ENCODE peak calls at places on chromosomes 1 and 21, in seven cellular contexts. One of them, this sample, is unnamed.

GRCh38 chr1:58308206-58308605 is 238.3 kb downstream of the OMA1 start:
- DNase-seq in prostate gland: no peak
- DNase-seq in ovary: no peak
- DNase-seq in spleen: no peak
- DNase-seq in right lobe of liver: no peak
- DNase-seq in endothelial cell of umbilical vein: no peak
- DNase-seq in NB4: no peak
- DNase-seq in this sample: no peak

GRCh38 chr21:35428489-35428888 is 379.4 kb upstream of the RUNX1 start:
- DNase-seq in prostate gland: no peak
- DNase-seq in right lobe of liver: no peak
- DNase-seq in endothelial cell of umbilical vein: no peak
- DNase-seq in spleen: no peak
- DNase-seq in NB4: no peak
- DNase-seq in ovary: peak; percentile 34
- DNase-seq in this sample: peak; percentile 21

GRCh38 chr1:152959801-152960451 is 10.5 kb upstream of the SPRR4 start:
- DNase-seq in spleen: no peak
- DNase-seq in right lobe of liver: no peak
- DNase-seq in ovary: no peak
- DNase-seq in NB4: no peak
- DNase-seq in endothelial cell of umbilical vein: no peak
- DNase-seq in prostate gland: no peak
- DNase-seq in this sample: no peak

GRCh38 chr1:172607145-172607544 is 51.8 kb upstream of the FASLG start:
- DNase-seq in NB4: no peak
- DNase-seq in ovary: no peak
- DNase-seq in spleen: no peak
- DNase-seq in right lobe of liver: no peak
- DNase-seq in prostate gland: no peak
- DNase-seq in endothelial cell of umbilical vein: no peak
- DNase-seq in this sample: no peak

GRCh38 chr1:44903261-44903660 is 60.2 kb upstream of the PTCH2 start:
- DNase-seq in NB4: no peak
- DNase-seq in spleen: no peak
- DNase-seq in endothelial cell of umbilical vein: no peak
- DNase-seq in right lobe of liver: no peak
- DNase-seq in ovary: no peak
- DNase-seq in prostate gland: no peak
- DNase-seq in this sample: peak; percentile 77

GRCh38 chr1:44507490-44508396 is 102.7 kb downstream of the RNF220 start:
- DNase-seq in ovary: no peak
- DNase-seq in spleen: no peak
- DNase-seq in right lobe of liver: no peak
- DNase-seq in prostate gland: no peak
- DNase-seq in NB4: no peak
- DNase-seq in endothelial cell of umbilical vein: no peak
- DNase-seq in this sample: no peak

GRCh38 chr21:27515676-27516075 is 548.8 kb upstream of the ADAMTS5 start:
- DNase-seq in spleen: no peak
- DNase-seq in right lobe of liver: no peak
- DNase-seq in endothelial cell of umbilical vein: no peak
- DNase-seq in NB4: no peak
- DNase-seq in prostate gland: no peak
- DNase-seq in ovary: no peak
- DNase-seq in this sample: no peak

GRCh38 chr1:55153031-55153430 is 62.1 kb downstream of the USP24 start:
- DNase-seq in NB4: no peak
- DNase-seq in ovary: no peak
- DNase-seq in spleen: no peak
- DNase-seq in prostate gland: no peak
- DNase-seq in endothelial cell of umbilical vein: no peak
- DNase-seq in right lobe of liver: no peak
- DNase-seq in this sample: no peak

GRCh38 chr1:100322436-100323211 is 29.7 kb upstream of the CDC14A start:
- DNase-seq in spleen: no peak
- DNase-seq in NB4: no peak
- DNase-seq in ovary: no peak
- DNase-seq in endothelial cell of umbilical vein: no peak
- DNase-seq in right lobe of liver: no peak
- DNase-seq in prostate gland: no peak
- DNase-seq in this sample: no peak

GRCh38 chr21:20404915-20405314 is 593.3 kb upstream of the NCAM2 start:
- DNase-seq in endothelial cell of umbilical vein: no peak
- DNase-seq in prostate gland: no peak
- DNase-seq in ovary: no peak
- DNase-seq in right lobe of liver: no peak
- DNase-seq in spleen: no peak
- DNase-seq in NB4: no peak
- DNase-seq in this sample: no peak

GRCh38 chr1:53680868-53681267 is 58.1 kb downstream of the GLIS1 start:
- DNase-seq in endothelial cell of umbilical vein: no peak
- DNase-seq in right lobe of liver: no peak
- DNase-seq in NB4: no peak
- DNase-seq in ovary: no peak
- DNase-seq in spleen: no peak
- DNase-seq in prostate gland: no peak
- DNase-seq in this sample: no peak

GRCh38 chr1:57269621-57270235 is 154.1 kb downstream of the DAB1 start:
- DNase-seq in spleen: no peak
- DNase-seq in right lobe of liver: no peak
- DNase-seq in prostate gland: no peak
- DNase-seq in NB4: no peak
- DNase-seq in ovary: no peak
- DNase-seq in endothelial cell of umbilical vein: no peak
- DNase-seq in this sample: no peak

GRCh38 chr1:161238039-161238473 is at the start of gene NR1I3:
- DNase-seq in endothelial cell of umbilical vein: no peak
- DNase-seq in prostate gland: no peak
- DNase-seq in NB4: no peak
- DNase-seq in right lobe of liver: peak; percentile 81
- DNase-seq in ovary: no peak
- DNase-seq in spleen: no peak
- DNase-seq in this sample: no peak

GRCh38 chr1:2230781-2231666 is 2.9 kb downstream of the SKI start:
- DNase-seq in NB4: no peak
- DNase-seq in right lobe of liver: no peak
- DNase-seq in endothelial cell of umbilical vein: peak; percentile 28
- DNase-seq in ovary: peak; percentile 64
- DNase-seq in prostate gland: no peak
- DNase-seq in spleen: peak; percentile 86
- DNase-seq in this sample: peak; percentile 60

GRCh38 chr1:227131193-227131592 is 187.1 kb downstream of the CDC42BPA start:
- DNase-seq in right lobe of liver: no peak
- DNase-seq in NB4: peak; percentile 25
- DNase-seq in spleen: no peak
- DNase-seq in endothelial cell of umbilical vein: peak; percentile 51
- DNase-seq in prostate gland: no peak
- DNase-seq in ovary: no peak
- DNase-seq in this sample: no peak

GRCh38 chr1:54577612-54578011 is 29.6 kb downstream of the ACOT11 start:
- DNase-seq in spleen: peak; percentile 75
- DNase-seq in ovary: peak; percentile 63
- DNase-seq in prostate gland: no peak
- DNase-seq in right lobe of liver: peak; percentile 86
- DNase-seq in NB4: no peak
- DNase-seq in endothelial cell of umbilical vein: peak; percentile 77
- DNase-seq in this sample: peak; percentile 63

GRCh38 chr1:176897350-176898236 is 266.9 kb downstream of the ASTN1 start:
- DNase-seq in NB4: peak; percentile 60
- DNase-seq in ovary: peak; percentile 69
- DNase-seq in endothelial cell of umbilical vein: peak; percentile 49
- DNase-seq in prostate gland: peak; percentile 7
- DNase-seq in spleen: peak; percentile 78
- DNase-seq in right lobe of liver: peak; percentile 34
- DNase-seq in this sample: peak; percentile 90

GRCh38 chr1:7845761-7846160 is 7.1 kb downstream of the UTS2 start:
- DNase-seq in endothelial cell of umbilical vein: no peak
- DNase-seq in ovary: no peak
- DNase-seq in prostate gland: no peak
- DNase-seq in right lobe of liver: no peak
- DNase-seq in NB4: no peak
- DNase-seq in spleen: no peak
- DNase-seq in this sample: no peak

GRCh38 chr1:82321794-82322193 is 521.1 kb downstream of the ADGRL2 start:
- DNase-seq in spleen: no peak
- DNase-seq in prostate gland: no peak
- DNase-seq in ovary: no peak
- DNase-seq in right lobe of liver: no peak
- DNase-seq in endothelial cell of umbilical vein: peak; percentile 66
- DNase-seq in NB4: no peak
- DNase-seq in this sample: no peak

GRCh38 chr1:229437443-229437842 is 3.5 kb upstream of the ACTA1 start:
- DNase-seq in prostate gland: no peak
- DNase-seq in spleen: no peak
- DNase-seq in NB4: no peak
- DNase-seq in right lobe of liver: no peak
- DNase-seq in endothelial cell of umbilical vein: no peak
- DNase-seq in ovary: no peak
- DNase-seq in this sample: no peak

GRCh38 chr1:222006715-222007114 is 264.8 kb upstream of the DUSP10 start:
- DNase-seq in ovary: no peak
- DNase-seq in endothelial cell of umbilical vein: no peak
- DNase-seq in NB4: no peak
- DNase-seq in prostate gland: no peak
- DNase-seq in right lobe of liver: no peak
- DNase-seq in spleen: no peak
- DNase-seq in this sample: no peak

GRCh38 chr1:222010306-222010705 is 268.4 kb upstream of the DUSP10 start:
- DNase-seq in right lobe of liver: no peak
- DNase-seq in prostate gland: no peak
- DNase-seq in NB4: no peak
- DNase-seq in endothelial cell of umbilical vein: no peak
- DNase-seq in spleen: no peak
- DNase-seq in ovary: no peak
- DNase-seq in this sample: no peak

GRCh38 chr1:222004784-222005183 is 262.9 kb upstream of the DUSP10 start:
- DNase-seq in right lobe of liver: no peak
- DNase-seq in prostate gland: no peak
- DNase-seq in ovary: no peak
- DNase-seq in NB4: no peak
- DNase-seq in spleen: no peak
- DNase-seq in endothelial cell of umbilical vein: no peak
- DNase-seq in this sample: no peak

GRCh38 chr1:222012816-222013215 is 270.9 kb upstream of the DUSP10 start:
- DNase-seq in spleen: no peak
- DNase-seq in NB4: no peak
- DNase-seq in right lobe of liver: no peak
- DNase-seq in endothelial cell of umbilical vein: no peak
- DNase-seq in ovary: no peak
- DNase-seq in prostate gland: no peak
- DNase-seq in this sample: no peak

DNA sequence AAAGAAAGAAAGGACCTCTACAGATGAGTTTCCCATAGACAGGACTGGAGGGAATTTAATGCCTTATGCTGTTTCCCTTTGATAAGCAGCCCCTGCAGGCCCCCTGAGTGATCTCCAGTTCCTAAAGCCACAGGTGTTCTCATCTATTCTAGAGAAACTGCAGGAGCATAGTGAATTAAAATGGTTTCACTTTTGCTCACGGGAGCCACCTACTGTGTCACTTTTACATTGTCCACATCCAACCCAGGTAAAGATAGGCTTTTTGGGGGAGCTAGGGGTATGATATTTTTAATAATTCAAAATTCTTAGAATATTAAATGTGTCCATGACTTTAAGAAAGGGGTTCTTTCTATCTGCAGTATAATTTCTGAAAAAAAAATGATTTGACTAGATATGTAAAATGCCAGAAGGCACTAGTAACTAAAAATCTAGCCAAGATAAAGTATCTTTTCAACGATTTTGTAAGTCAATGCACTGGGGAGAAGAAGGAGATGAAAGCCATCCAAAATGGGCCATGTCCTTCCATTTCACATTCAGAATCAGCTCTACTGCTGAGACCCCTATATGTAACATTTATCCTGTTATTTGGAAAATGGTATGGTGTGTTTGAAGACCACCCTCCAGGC is 267.3 kb upstream of the DUSP10 start:
- DNase-seq in right lobe of liver: no peak
- DNase-seq in spleen: no peak
- DNase-seq in prostate gland: no peak
- DNase-seq in NB4: peak; percentile 33
- DNase-seq in endothelial cell of umbilical vein: peak; percentile 12
- DNase-seq in ovary: no peak
- DNase-seq in this sample: no peak
- H3K4me3 ChIP-seq in right lobe of liver: no peak overlapping the region
- H3K4me3 ChIP-seq in spleen: no peak overlapping the region
- H3K4me3 ChIP-seq in prostate gland: no peak overlapping the region
- H3K4me3 ChIP-seq in NB4: no peak overlapping the region
- H3K4me3 ChIP-seq in endothelial cell of umbilical vein: no peak overlapping the region
- H3K4me3 ChIP-seq in ovary: no peak overlapping the region
- H3K4me3 ChIP-seq in this sample: no peak overlapping the region

GRCh38 chr1:204080163-204080903 is 7.4 kb downstream of the SOX13 start:
- DNase-seq in ovary: peak; percentile 86
- DNase-seq in spleen: peak; percentile 64
- DNase-seq in endothelial cell of umbilical vein: no peak
- DNase-seq in NB4: peak; percentile 71
- DNase-seq in right lobe of liver: peak; percentile 70
- DNase-seq in prostate gland: peak; percentile 97
- DNase-seq in this sample: peak; percentile 74
- TF ChIP-seq POLR2A in ovary: no peak
- TF ChIP-seq POLR2A in spleen: no peak
- TF ChIP-seq POLR2A in endothelial cell of umbilical vein: no peak
- TF ChIP-seq POLR2A in NB4: no peak
- TF ChIP-seq POLR2A in right lobe of liver: no peak
- TF ChIP-seq POLR2A in prostate gland: peak; percentile 47
- TF ChIP-seq POLR2A in this sample: no peak

GRCh38 chr1:40668769-40669525 is 3.5 kb upstream of the RIMS3 start:
- DNase-seq in ovary: peak; percentile 86
- DNase-seq in endothelial cell of umbilical vein: peak; percentile 78
- DNase-seq in NB4: peak; percentile 71
- DNase-seq in prostate gland: peak; percentile 61
- DNase-seq in spleen: peak; percentile 94
- DNase-seq in right lobe of liver: peak; percentile 78
- DNase-seq in this sample: peak; percentile 86
- H3K4me3 ChIP-seq in ovary: no peak overlapping the region
- H3K4me3 ChIP-seq in endothelial cell of umbilical vein: no peak overlapping the region
- H3K4me3 ChIP-seq in NB4: no peak overlapping the region
- H3K4me3 ChIP-seq in prostate gland: no peak overlapping the region
- H3K4me3 ChIP-seq in spleen: peak overlapping the region; percentile 14
- H3K4me3 ChIP-seq in right lobe of liver: peak overlapping the region; percentile 14
- H3K4me3 ChIP-seq in this sample: no peak overlapping the region

DNA sequence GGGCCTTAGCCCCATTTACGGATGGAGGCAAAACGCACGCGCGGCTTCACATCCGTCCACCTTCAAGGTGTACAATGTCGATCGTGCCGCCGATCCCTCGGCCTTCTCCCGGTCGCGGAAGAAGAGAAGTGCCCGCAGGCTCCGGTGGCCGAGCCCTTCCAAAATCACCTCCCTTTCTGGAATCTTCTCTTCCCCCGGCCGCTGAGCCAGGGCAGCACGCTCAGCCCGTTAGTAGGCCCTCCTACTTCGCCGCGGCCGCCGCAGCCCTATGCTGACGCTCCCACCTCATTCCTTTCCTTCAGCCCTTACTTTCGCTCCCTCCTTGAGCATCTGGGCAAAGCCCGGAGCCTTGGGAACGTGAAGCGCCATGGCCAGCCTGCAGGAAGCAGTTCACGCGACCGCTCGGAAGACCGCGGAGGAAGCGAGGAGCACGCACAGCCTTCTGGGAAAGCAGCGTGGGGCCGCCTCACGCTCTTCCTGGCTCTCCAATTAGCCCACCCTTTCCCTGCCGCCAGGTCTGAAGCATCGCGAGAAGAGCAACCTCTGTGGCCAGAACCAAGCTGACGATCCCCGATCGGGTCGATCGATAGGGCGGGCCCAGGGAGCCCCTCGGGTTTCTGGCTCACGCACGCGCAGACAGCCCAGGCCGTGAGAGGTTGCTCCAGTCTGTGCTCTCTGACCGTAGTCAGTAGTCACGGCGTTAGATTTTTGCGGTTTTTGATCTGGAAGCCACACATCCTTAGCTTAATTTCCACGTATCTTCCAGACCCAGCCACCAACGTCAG is at the start of gene CCT8:
- DNase-seq in spleen: peak; percentile 100
- DNase-seq in prostate gland: peak; percentile 99
- DNase-seq in NB4: peak; percentile 99
- DNase-seq in ovary: peak; percentile 98
- DNase-seq in endothelial cell of umbilical vein: peak; percentile 99
- DNase-seq in right lobe of liver: peak; percentile 99
- DNase-seq in this sample: peak; percentile 99
- TF ChIP-seq POLR2A in spleen: peak; percentile 6
- TF ChIP-seq POLR2A in prostate gland: peak; percentile 65
- TF ChIP-seq POLR2A in NB4: peak; percentile 89
- TF ChIP-seq POLR2A in ovary: peak; percentile 67
- TF ChIP-seq POLR2A in endothelial cell of umbilical vein: peak; percentile 96
- TF ChIP-seq POLR2A in right lobe of liver: peak; percentile 88
- TF ChIP-seq POLR2A in this sample: peak; percentile 53